ENCODE peak calls at places on chromosomes 12 and 14, in five cellular contexts. S is stimulated activated CD4-positive, alpha-beta T cell treated with anti-CD3 and anti-CD28 coated beads, TNF-alpha, amount 100 ng/mL, for 1 hour; X is heart left ventricle; Q is left ventricle myocardium inferior; I is amygdala. V is an unnamed sample.

GRCh38 chr14:86296173-86296572 is 766.2 kb downstream of the FLRT2 start:
- DNase-seq in S (no peak), X (no peak), Q (no peak), I (no peak), V (no peak)

GRCh38 chr12:51820721-51821422 is 27.6 kb downstream of the FIGNL2 start:
- DNase-seq in S (peak; percentile 61), X (peak; percentile 85), Q (peak; percentile 73), I (no peak), V (peak; percentile 72)

GRCh38 chr14:41875113-41875512 is 268.4 kb downstream of the LRFN5 start:
- DNase-seq in S (no peak), X (no peak), Q (no peak), I (no peak), V (no peak)

GRCh38 chr12:49673446-49674317 is 33.5 kb downstream of the FMNL3 start:
- DNase-seq in S (no peak), X (peak; percentile 93), Q (peak; percentile 92), I (peak; percentile 99), V (no peak)

GRCh38 chr12:91811481-91812287 is 334.0 kb downstream of the BTG1 start:
- DNase-seq in S (peak; percentile 54), X (peak; percentile 77), Q (peak; percentile 73), I (peak; percentile 0), V (no peak)

GRCh38 chr12:17640615-17641014 is 449.4 kb downstream of the RERGL start:
- DNase-seq in S (no peak), X (no peak), Q (no peak), I (no peak), V (no peak)

GRCh38 chr12:26845984-26846383 is 13.0 kb upstream of the ITPR2 start:
- DNase-seq in S (no peak), X (no peak), Q (no peak), I (no peak), V (no peak)

GRCh38 chr14:69713127-69713800 is 53.7 kb upstream of the SRSF5 start:
- DNase-seq in S (no peak), X (no peak), Q (no peak), I (no peak), V (no peak)

GRCh38 chr12:79997115-79997805 is 62.4 kb upstream of the PPP1R12A start:
- DNase-seq in S (no peak), X (no peak), Q (no peak), I (no peak), V (no peak)

GRCh38 chr12:64531665-64532334 is 78.5 kb upstream of the RASSF3 start:
- DNase-seq in S (no peak), X (no peak), Q (no peak), I (no peak), V (no peak)

GRCh38 chr12:6313326-6313940 is 3.0 kb downstream of the PLEKHG6 start:
- DNase-seq in S (no peak), X (no peak), Q (no peak), I (no peak), V (no peak)

GRCh38 chr14:35369701-35370191 is 34.8 kb downstream of the NFKBIA start:
- DNase-seq in S (no peak), X (no peak), Q (no peak), I (no peak), V (no peak)

GRCh38 chr12:46260153-46260912 is 8.5 kb downstream of the SLC38A1 start:
- DNase-seq in S (no peak), X (no peak), Q (no peak), I (no peak), V (no peak)

GRCh38 chr12:7833831-7834230 is 38.9 kb downstream of the SLC2A14 start:
- DNase-seq in S (no peak), X (no peak), Q (no peak), I (no peak), V (no peak)

GRCh38 chr14:58765375-58765774 is 127.6 kb downstream of the DACT1 start:
- DNase-seq in S (no peak), X (no peak), Q (peak; percentile 38), I (no peak), V (no peak)

GRCh38 chr12:12427568-12427967 is 70.7 kb downstream of the BORCS5 start:
- DNase-seq in S (no peak), X (no peak), Q (no peak), I (no peak), V (no peak)

GRCh38 chr12:6962285-6963015 is 8.0 kb downstream of the PHB2 start:
- DNase-seq in S (no peak), X (no peak), Q (peak; percentile 13), I (no peak), V (no peak)

GRCh38 chr14:69270795-69271708 is 11.1 kb downstream of the GALNT16 start:
- DNase-seq in S (no peak), X (peak; percentile 74), Q (peak; percentile 37), I (no peak), V (no peak)